ENCODE peak calls at places on chromosomes 11 and 22, in seven cellular contexts. J is WTC11; P is endodermal cell; C is activated CD4-positive, alpha-beta T cell treated with anti-CD3 and anti-CD28 coated beads, Interleukin-2, amount 50 U/mL, for 4 hours; E is non-pigmented ciliary epithelial cell; A is naive thymus-derived CD8-positive, alpha-beta T cell; I is midbrain. B is an unnamed sample.

GRCh38 chr11:32006799-32007388 is 84.0 kb upstream of the RCN1 start:
- DNase-seq in J (peak), P (peak), I (peak), C (no peak), A (no peak), E (peak), B (peak)

GRCh38 chr11:102138677-102139076 is 28.4 kb downstream of the YAP1 start:
- DNase-seq in I (no peak), C (no peak), E (peak), P (no peak), A (no peak), J (no peak), B (no peak)

GRCh38 chr22:19636696-19637355 is 77.5 kb upstream of the SEPTIN5 start:
- DNase-seq in J (no peak), A (no peak), I (no peak), C (no peak), P (peak), E (no peak), B (no peak)

GRCh38 chr22:47219789-47220188 is 457.3 kb downstream of the TBC1D22A start:
- DNase-seq in I (no peak), J (no peak), E (no peak), C (no peak), P (peak), A (no peak), B (no peak)

GRCh38 chr11:74849525-74850391 is 99.1 kb downstream of the XRRA1 start:
- DNase-seq in E (no peak), C (no peak), A (no peak), J (peak), I (no peak), P (peak), B (no peak)

GRCh38 chr11:15091620-15092019 is 18.2 kb downstream of the CALCB start:
- DNase-seq in A (no peak), C (no peak), E (no peak), I (no peak), J (no peak), P (no peak), B (no peak)

GRCh38 chr22:49983148-49984042 is 22.8 kb downstream of the PIM3 start:
- DNase-seq in C (peak), A (peak), J (peak), P (peak), E (no peak), I (no peak), B (peak)

GRCh38 chr11:33033493-33033892 is 5.9 kb upstream of the TCP11L1 start:
- DNase-seq in I (no peak), P (no peak), J (no peak), E (no peak), C (no peak), A (no peak), B (no peak)

GRCh38 chr22:17368727-17369552 is at the start of gene CECR2:
- DNase-seq in C (no peak), E (no peak), P (peak), J (peak), I (peak), A (no peak), B (peak)

GRCh38 chr22:25201557-25202273 is 2.1 kb downstream of the CRYBB3 start:
- DNase-seq in C (no peak), P (no peak), E (no peak), A (no peak), J (no peak), I (no peak), B (no peak)

GRCh38 chr22:50189849-50190181 is 4.1 kb downstream of the TRABD start:
- DNase-seq in C (no peak), J (no peak), P (no peak), E (no peak), I (no peak), A (no peak), B (no peak)

GRCh38 chr22:36334838-36335603 is 52.7 kb downstream of the MYH9 start:
- DNase-seq in P (no peak), E (no peak), J (no peak), C (no peak), A (no peak), I (peak), B (peak)

GRCh38 chr11:120666121-120666639 is 154.6 kb downstream of the GRIK4 start:
- DNase-seq in E (no peak), C (no peak), I (no peak), A (no peak), P (peak), J (peak), B (no peak)

GRCh38 chr22:37784829-37785495 is 22.8 kb upstream of the GCAT start:
- DNase-seq in P (no peak), C (no peak), I (no peak), E (no peak), A (no peak), J (no peak), B (no peak)

GRCh38 chr11:64070301-64070656 is 34.5 kb downstream of the FLRT1 start:
- DNase-seq in E (no peak), I (no peak), P (peak), A (no peak), C (no peak), J (no peak), B (no peak)

GRCh38 chr11:3122775-3123201 is 42.3 kb downstream of the OSBPL5 start:
- DNase-seq in P (no peak), E (no peak), A (peak), J (peak), C (no peak), I (no peak), B (no peak)

GRCh38 chr11:1292644-1293618 is 16.5 kb downstream of the TOLLIP start:
- DNase-seq in P (no peak), A (peak), C (no peak), I (no peak), E (no peak), J (no peak), B (no peak)

GRCh38 chr11:116532066-116532465 is 240.7 kb downstream of the BUD13 start:
- DNase-seq in I (no peak), E (no peak), C (no peak), J (no peak), A (no peak), P (peak), B (no peak)

GRCh38 chr11:39786682-39787081 is 1672.8 kb downstream of the LRRC4C start:
- DNase-seq in A (no peak), C (no peak), I (no peak), J (no peak), E (no peak), P (no peak), B (no peak)

GRCh38 chr22:46356496-46357185 is 21.1 kb downstream of the TRMU start:
- DNase-seq in A (no peak), P (no peak), I (no peak), C (no peak), J (no peak), E (no peak), B (no peak)

GRCh38 chr11:72821221-72821919 is 7.2 kb downstream of the ATG16L2 start:
- DNase-seq in E (no peak), P (peak), A (no peak), C (no peak), J (no peak), I (no peak), B (no peak)

GRCh38 chr11:65869643-65870306 is 2.8 kb downstream of the EFEMP2 start:
- DNase-seq in E (no peak), C (no peak), J (no peak), P (no peak), I (no peak), A (no peak), B (no peak)